ENCODE peak calls at places on chromosomes 13 and 19, in six cellular contexts. K is GM23248, N is fibroblast of lung, T is breast epithelium, D is adipocyte, C is HAP-1. Q is an unnamed sample. For H3K27me3, the result is how much of the 10 kb centered on the place peaks cover.

GRCh38 chr19:48342841-48343540 is 17.6 kb downstream of the EMP3 start:
- DNase-seq in T (no peak), N (peak), C (no peak), K (peak), D (no peak), Q (no peak)

GRCh38 chr13:42876270-42876714 is 94.9 kb downstream of the FAM216B start:
- DNase-seq in K (no peak), T (no peak), N (no peak), D (no peak), C (no peak), Q (no peak)

GRCh38 chr13:103349664-103350063 is 283.4 kb upstream of the SLC10A2 start:
- DNase-seq in D (no peak), T (no peak), N (no peak), K (no peak), C (no peak), Q (no peak)

GRCh38 chr19:1066748-1067340 is at the start of gene ARHGAP45:
- DNase-seq in N (no peak), K (peak), D (peak), T (no peak), C (peak), Q (no peak)

GRCh38 chr13:99655351-99656091 is 154.2 kb downstream of the TM9SF2 start:
- DNase-seq in D (no peak), N (peak), T (no peak), C (no peak), K (peak), Q (no peak)

GRCh38 chr19:56814656-56815055 is 25.9 kb downstream of the PEG3 start:
- DNase-seq in C (no peak), D (no peak), N (no peak), T (no peak), K (no peak), Q (no peak)

GRCh38 chr13:75764251-75764650 is 128.1 kb downstream of the LMO7 start:
- DNase-seq in T (no peak), D (no peak), K (no peak), N (no peak), C (no peak), Q (no peak)

GRCh38 chr19:45342911-45343310 is 2.4 kb downstream of the KLC3 start:
- DNase-seq in T (no peak), N (no peak), K (no peak), C (no peak), D (no peak), Q (no peak)

GRCh38 chr13:89363144-89363543 is 1692.0 kb downstream of the SLITRK5 start:
- DNase-seq in D (no peak), N (no peak), C (no peak), K (no peak), T (no peak), Q (no peak)

GRCh38 chr19:54196514-54196913 is 4.1 kb upstream of the RPS9 start:
- DNase-seq in T (no peak), C (no peak), N (no peak), K (no peak), D (no peak), Q (no peak)

GRCh38 chr13:46663216-46663615 is 110.2 kb downstream of the LRCH1 start:
- DNase-seq in T (no peak), D (no peak), K (peak), C (no peak), N (no peak), Q (no peak)

GRCh38 chr13:38684714-38685113 is 2.2 kb upstream of the FREM2 start:
- DNase-seq in D (no peak), N (no peak), T (no peak), K (no peak), C (no peak), Q (peak)

GRCh38 chr19:19628499-19629134 is 597 bp upstream of the LPAR2 start:
- DNase-seq in N (peak), K (peak), C (no peak), D (peak), T (peak), Q (peak)

GRCh38 chr19:17376935-17377600 is at the start of gene PLVAP:
- DNase-seq in C (no peak), D (no peak), T (no peak), N (no peak), K (no peak), Q (no peak)

GRCh38 chr13:75537401-75538365 is at the start of gene COMMD6:
- DNase-seq in K (peak), N (peak), D (peak), C (peak), T (peak), Q (peak)

GRCh38 chr13:34201050-34201913 is 383.3 kb downstream of the RFC3 start:
- DNase-seq in K (peak), T (no peak), D (peak), C (no peak), N (peak), Q (no peak)

GRCh38 chr19:40231544-40232424 is 5.3 kb upstream of the CCNP start:
- DNase-seq in C (no peak), N (no peak), K (no peak), D (no peak), T (no peak), Q (no peak)

GRCh38 chr19:45045671-45046353 is 7.0 kb downstream of the CLASRP start:
- DNase-seq in D (no peak), C (no peak), T (no peak), K (no peak), N (no peak), Q (peak)

GRCh38 chr19:7199613-7200533 is 94.3 kb downstream of the INSR start:
- DNase-seq in C (no peak), D (no peak), T (no peak), N (no peak), K (no peak), Q (peak)

GRCh38 chr13:21987793-21988192 is 316.9 kb downstream of the FGF9 start:
- DNase-seq in C (no peak), T (no peak), D (no peak), N (no peak), K (no peak), Q (no peak)

GRCh38 chr13:44088911-44089851 is 209.5 kb downstream of the LACC1 start:
- DNase-seq in C (no peak), K (peak), N (no peak), T (no peak), D (no peak), Q (no peak)

GRCh38 chr13:112072531-112073244 is 5.7 kb downstream of the SOX1 start:
- DNase-seq in C (peak), N (peak), D (no peak), T (no peak), K (no peak), Q (peak)

GRCh38 chr19:5953034-5953589 is 24.8 kb downstream of the RANBP3 start:
- DNase-seq in T (no peak), D (no peak), C (no peak), K (peak), N (peak), Q (no peak)

GRCh38 chr13:106033634-106034033 is 501.8 kb downstream of the EFNB2 start:
- DNase-seq in C (no peak), N (peak), K (peak), D (peak), T (no peak), Q (peak)

GRCh38 chr19:2478324-2478755 is 2.4 kb downstream of the GADD45B start:
- DNase-seq in D (peak), T (peak), C (peak), K (peak), N (peak), Q (no peak)

GRCh38 chr13:20405691-20406090 is 120.0 kb downstream of the CRYL1 start:
- DNase-seq in K (no peak), N (no peak), T (no peak), C (no peak), D (no peak), Q (no peak)

GRCh38 chr13:109874921-109875454 is 88.6 kb upstream of the IRS2 start:
- DNase-seq in N (peak), C (no peak), T (no peak), D (peak), K (peak), Q (no peak)

GRCh38 chr13:44393391-44393790 is 19.8 kb downstream of the SERP2 start:
- DNase-seq in T (no peak), N (peak), C (no peak), K (no peak), D (no peak), Q (no peak)

GRCh38 chr13:106534844-106535551 is 464 bp downstream of the EFNB2 start:
- DNase-seq in N (peak), D (peak), T (no peak), K (peak), C (peak), Q (no peak)

GRCh38 chr19:15776991-15777787 is 10.3 kb upstream of the OR10H5 start:
- DNase-seq in K (no peak), T (no peak), D (no peak), N (no peak), C (no peak), Q (no peak)

GRCh38 chr19:10748924-10749434 is 31.1 kb downstream of the DNM2 start:
- DNase-seq in N (peak), D (peak), C (no peak), K (peak), T (no peak), Q (no peak)

GRCh38 chr13:64798422-64798821 is 2431.7 kb downstream of the PCDH9 start:
- DNase-seq in T (no peak), D (no peak), N (no peak), C (no peak), K (no peak), Q (no peak)

GRCh38 chr19:12984683-12985048 is 10.6 kb upstream of the NFIX start:
- DNase-seq in D (no peak), K (no peak), N (no peak), C (no peak), T (no peak), Q (no peak)

GRCh38 chr19:12983091-12983490 is 12.2 kb upstream of the NFIX start:
- DNase-seq in D (no peak), C (no peak), K (no peak), N (no peak), T (no peak), Q (no peak)

GRCh38 chr19:12982648-12983047 is 12.6 kb upstream of the NFIX start:
- DNase-seq in K (no peak), N (no peak), D (no peak), C (no peak), T (no peak), Q (no peak)

GRCh38 chr19:12984143-12984627 is 11.1 kb upstream of the NFIX start:
- DNase-seq in K (peak), T (no peak), C (no peak), N (peak), D (no peak), Q (no peak)

DNA sequence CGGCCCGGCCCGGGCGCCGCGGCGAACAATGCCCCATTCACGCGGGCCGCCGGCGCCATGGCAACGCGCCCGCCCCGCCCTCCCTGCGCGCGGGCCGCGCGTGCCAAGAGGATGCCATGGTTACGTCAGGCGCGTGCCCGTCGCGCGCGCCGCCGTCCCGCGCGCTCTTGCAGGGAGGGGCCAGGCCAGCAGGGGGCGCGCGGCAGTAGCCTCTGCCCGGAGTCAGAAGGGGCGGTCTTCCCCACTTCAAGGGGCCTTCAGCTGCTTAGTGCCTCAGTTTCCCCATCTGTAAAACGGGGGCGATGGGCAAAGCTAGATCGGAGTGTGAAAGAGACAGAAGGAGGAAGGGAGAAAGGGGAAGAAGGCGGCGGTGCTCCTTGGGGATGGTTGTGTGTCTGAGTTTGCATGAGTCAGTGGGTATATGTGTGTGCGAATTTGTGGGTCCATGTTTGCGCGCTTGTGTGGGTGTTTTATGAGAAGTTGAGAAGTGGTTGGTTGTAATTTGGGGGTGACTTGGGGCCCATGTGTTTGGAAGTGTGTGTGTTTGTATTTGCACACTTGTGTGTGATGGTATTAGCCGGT is 11.6 kb upstream of the NFIX start:
- DNase-seq in K (peak), D (peak), C (peak), T (peak), N (peak), Q (peak)
- H3K4me3 ChIP-seq in K (peak), D (peak), C (peak), T (peak), N (peak), Q (no peak)

DNA sequence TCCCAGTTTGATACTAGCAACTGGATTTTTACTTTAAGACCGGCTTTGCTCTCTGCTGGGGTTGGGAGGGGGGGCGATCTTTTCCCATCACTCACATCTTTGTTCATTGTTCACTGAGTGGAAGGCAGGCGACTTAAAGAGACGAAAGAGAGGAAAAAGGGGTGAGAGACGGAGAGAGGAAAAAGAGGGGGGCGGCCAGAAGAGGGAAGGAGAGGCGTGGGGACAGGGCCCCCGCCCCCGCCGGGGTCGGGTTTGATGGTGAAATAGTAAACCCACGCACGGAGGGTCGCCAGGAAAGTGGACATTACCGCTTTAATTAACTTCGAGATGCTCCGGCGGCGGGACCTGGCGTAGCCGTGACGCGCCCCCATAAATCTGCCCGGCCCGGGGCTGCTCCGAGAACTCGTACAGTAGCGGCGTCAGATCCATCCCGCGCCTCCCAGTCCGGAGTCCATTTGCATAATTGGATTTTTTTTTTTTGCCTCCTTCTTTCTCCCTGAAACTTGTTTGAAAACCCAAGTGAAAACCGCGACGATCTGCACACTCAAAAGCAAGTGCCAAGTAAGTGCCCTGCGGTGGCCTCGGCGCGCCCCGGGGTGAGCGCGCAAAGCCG is 144.0 kb upstream of the ZNF536 start:
- DNase-seq in D (no peak), K (peak), N (no peak), T (no peak), C (peak), Q (no peak)
- H3K27me3 ChIP-seq in D (under half), K (under half), N (under half), T (half or more), C (under half), Q (under half)

DNA sequence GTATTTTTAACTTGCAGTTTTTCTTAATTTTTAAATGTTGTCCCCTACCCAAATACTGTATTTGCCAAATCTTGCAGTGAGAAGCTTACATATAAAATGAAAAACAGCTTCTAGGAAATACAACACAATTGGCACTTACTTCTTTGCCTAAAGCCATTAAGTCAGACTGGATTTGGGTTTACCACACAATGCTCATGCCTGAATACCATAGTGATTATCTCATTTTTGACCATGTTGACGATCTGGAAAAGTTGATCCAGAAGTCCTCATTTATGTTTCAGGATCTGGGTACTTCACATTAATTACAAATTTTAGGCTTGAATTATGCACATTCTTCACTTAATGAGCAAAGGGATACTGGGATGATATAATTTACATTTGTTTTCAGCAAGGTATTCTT is 2.4 kb downstream of the RNF6 start:
- DNase-seq in T (no peak), K (peak), C (no peak), D (peak), N (peak), Q (no peak)
- H3K4me3 ChIP-seq in T (no peak), K (peak), C (no peak), D (peak), N (peak), Q (no peak)

DNA sequence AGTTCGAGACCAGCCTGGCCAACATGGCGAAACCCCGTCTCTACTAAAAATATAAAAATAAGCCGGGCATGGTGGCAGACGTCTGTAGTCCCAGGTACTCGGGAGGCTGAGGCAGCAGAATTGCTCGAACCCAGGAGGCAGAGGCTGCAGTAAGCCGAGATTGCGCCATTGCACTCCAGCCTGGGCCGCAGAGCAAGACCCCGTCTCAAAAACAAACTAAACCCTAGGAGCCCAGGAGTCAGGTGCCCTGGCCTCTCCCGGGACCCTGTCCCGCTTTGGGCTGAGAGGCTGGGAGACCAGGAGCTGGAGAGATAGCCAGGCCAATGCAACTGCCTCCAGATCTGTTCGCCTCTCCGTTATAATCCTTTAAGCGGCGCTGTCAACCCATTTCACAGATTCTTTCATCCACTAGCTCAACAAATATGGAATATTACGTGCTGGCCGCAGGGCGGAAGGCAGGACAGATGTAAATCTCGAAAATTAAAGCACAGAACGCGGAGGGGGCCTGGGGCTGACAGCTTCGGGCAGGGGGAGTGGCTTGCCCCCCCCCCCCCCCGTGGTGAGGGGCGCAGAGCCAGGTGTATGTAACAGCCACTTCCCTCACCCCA is 5.3 kb upstream of the MYBPC2 start:
- DNase-seq in C (no peak), K (no peak), D (no peak), T (no peak), N (no peak), Q (no peak)
- H3K27me3 ChIP-seq in C (under half), K (under half), D (under half), T (under half), N (under half), Q (under half)

GRCh38 chr19:3671680-3672574 is 28.3 kb downstream of the PIP5K1C start:
- DNase-seq in D (no peak), C (no peak), T (no peak), K (no peak), N (peak), Q (no peak)

GRCh38 chr19:3670258-3670795 is 29.9 kb downstream of the PIP5K1C start:
- DNase-seq in N (peak), D (peak), T (peak), K (peak), C (no peak), Q (no peak)

GRCh38 chr19:3669616-3670257 is 30.5 kb downstream of the PIP5K1C start:
- DNase-seq in T (no peak), K (no peak), C (no peak), N (no peak), D (no peak), Q (no peak)

GRCh38 chr19:3672575-3672948 is 27.7 kb downstream of the PIP5K1C start:
- DNase-seq in K (no peak), D (no peak), C (no peak), T (no peak), N (no peak), Q (no peak)

DNA sequence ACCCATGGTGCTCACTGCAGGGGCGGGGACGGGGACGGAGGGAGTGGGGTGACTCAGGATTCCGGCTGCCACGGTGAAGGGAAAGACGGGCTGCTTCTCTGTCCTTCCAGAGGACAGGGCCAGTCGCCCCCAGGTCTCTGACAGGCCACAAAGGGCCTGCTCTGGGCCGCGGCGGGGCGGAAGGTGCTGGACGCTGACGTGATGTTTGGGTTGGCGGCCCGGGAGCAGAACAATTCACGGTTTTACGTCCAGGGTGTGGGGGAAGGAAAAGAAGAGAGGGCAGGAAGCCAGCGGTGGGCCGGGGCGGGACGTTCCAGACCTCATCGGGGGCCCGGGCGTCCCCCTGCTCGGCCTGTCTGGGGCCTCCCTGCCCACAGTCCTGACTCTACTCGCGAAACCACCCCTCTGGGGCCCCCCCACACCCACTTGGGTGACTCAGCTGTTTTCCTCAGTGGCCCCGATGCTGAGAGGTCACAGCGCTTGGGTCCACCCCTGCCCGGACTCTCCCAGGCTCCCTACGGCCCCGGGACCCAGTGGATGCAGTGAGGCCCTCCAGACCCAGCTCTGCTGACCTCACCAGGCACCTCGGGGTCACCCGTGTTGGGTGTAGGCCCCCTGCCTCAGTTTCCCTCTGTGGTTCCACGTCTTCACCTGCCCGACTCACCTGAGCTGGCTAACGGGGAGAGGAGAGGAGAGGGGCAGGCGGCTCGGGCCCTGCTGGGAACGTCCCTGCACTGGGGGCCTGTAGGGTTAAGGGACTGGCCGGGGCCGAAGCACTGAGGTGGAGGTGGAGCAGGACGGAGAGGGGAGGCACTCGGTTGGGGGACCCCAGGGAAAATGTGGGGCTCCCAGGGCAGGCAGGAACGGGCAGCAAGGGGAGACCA is 29.2 kb downstream of the PIP5K1C start:
- DNase-seq in N (peak), D (peak), C (no peak), T (peak), K (peak), Q (no peak)
- H3K4me3 ChIP-seq in N (no peak), D (peak), C (no peak), T (peak), K (peak), Q (no peak)

DNA sequence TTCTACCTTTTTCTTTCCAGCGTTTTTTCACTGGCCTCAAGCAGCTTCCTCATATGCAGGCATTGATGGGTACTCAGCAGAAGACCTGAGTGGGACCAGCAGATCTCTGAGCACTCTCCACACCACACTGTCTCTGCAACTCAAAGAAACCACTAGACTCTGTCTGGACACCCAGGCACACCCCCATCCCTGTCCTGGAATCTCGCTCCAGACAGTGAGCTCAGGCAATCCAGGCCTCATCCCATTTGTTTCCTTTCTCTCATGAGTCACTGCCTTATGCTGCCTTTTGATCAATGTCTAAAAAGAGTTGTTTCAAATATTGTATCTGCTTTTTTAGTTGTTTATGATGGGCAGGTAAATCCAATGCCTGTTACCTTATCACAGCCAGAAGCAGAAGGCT is 19.7 kb upstream of the POP4 start:
- DNase-seq in K (no peak), N (no peak), D (no peak), T (no peak), C (no peak), Q (no peak)
- H3K27me3 ChIP-seq in K (under half), N (under half), D (under half), T (under half), C (under half), Q (under half)